ENCODE peak calls at places on chromosomes 13 and 19, in six cellular contexts. F, A, U, T, C and K are unnamed samples.
A peak's percentile ranks its signal among the peaks of the same experiment; 100 is the strongest.

GRCh38 chr19:12783226-12783848 is 7.9 kb upstream of the JUNB start:
- DNase-seq in F (peak; percentile 28), A (no peak), U (no peak), T (peak; percentile 86), C (peak; percentile 32), K (no peak)

GRCh38 chr13:33394294-33394932 is 108.9 kb upstream of the STARD13 start:
- DNase-seq in F (no peak), A (no peak), U (no peak), T (no peak), C (no peak), K (no peak)

GRCh38 chr13:98363326-98363725 is 186.3 kb upstream of the RNF113B start:
- DNase-seq in F (no peak), A (no peak), U (no peak), T (no peak), C (no peak), K (no peak)

GRCh38 chr19:932647-933552 is 7.1 kb downstream of the ARID3A start:
- DNase-seq in F (peak; percentile 80), A (no peak), U (peak; percentile 93), T (peak; percentile 100), C (peak; percentile 99), K (no peak)

GRCh38 chr13:42259515-42259914 is 12.4 kb upstream of the AKAP11 start:
- DNase-seq in F (no peak), A (no peak), U (no peak), T (no peak), C (peak; percentile 60), K (no peak)

GRCh38 chr19:39823693-39824092 is 10.3 kb downstream of the DYRK1B start:
- DNase-seq in F (no peak), A (no peak), U (no peak), T (peak; percentile 87), C (no peak), K (no peak)

GRCh38 chr19:10379880-10380310 is 477 bp downstream of the TYK2 start:
- DNase-seq in F (no peak), A (no peak), U (no peak), T (peak; percentile 72), C (peak; percentile 19), K (no peak)

GRCh38 chr13:90552702-90553101 is 794.8 kb upstream of the MIR17HG start:
- DNase-seq in F (no peak), A (no peak), U (no peak), T (no peak), C (no peak), K (no peak)

GRCh38 chr13:23865065-23865464 is 24.1 kb downstream of the MIPEP start:
- DNase-seq in F (no peak), A (no peak), U (no peak), T (no peak), C (no peak), K (no peak)

GRCh38 chr13:100461309-100462035 is 127.1 kb downstream of the GGACT start:
- DNase-seq in F (no peak), A (no peak), U (no peak), T (no peak), C (peak; percentile 11), K (no peak)

GRCh38 chr13:81609335-81609734 is 1268.4 kb upstream of the SPRY2 start:
- DNase-seq in F (no peak), A (no peak), U (no peak), T (no peak), C (no peak), K (no peak)

GRCh38 chr19:28350037-28350436 is 862.9 kb downstream of the UQCRFS1 start:
- DNase-seq in F (no peak), A (no peak), U (no peak), T (no peak), C (no peak), K (no peak)

GRCh38 chr13:44874886-44875630 is 114.2 kb downstream of the NUFIP1 start:
- DNase-seq in F (no peak), A (no peak), U (peak; percentile 52), T (no peak), C (peak; percentile 58), K (no peak)

GRCh38 chr13:46743191-46743590 is 53.8 kb downstream of the ESD start:
- DNase-seq in F (no peak), A (no peak), U (no peak), T (peak; percentile 34), C (peak; percentile 55), K (no peak)

GRCh38 chr19:48631254-48631653 is 5.9 kb downstream of the DBP start:
- DNase-seq in F (no peak), A (no peak), U (no peak), T (peak; percentile 89), C (no peak), K (no peak)

GRCh38 chr13:99495478-99496321 is 5.6 kb upstream of the TM9SF2 start:
- DNase-seq in F (no peak), A (no peak), U (no peak), T (no peak), C (no peak), K (no peak)

GRCh38 chr13:21069561-21070004 is 8.2 kb upstream of the LATS2 start:
- DNase-seq in F (peak; percentile 43), A (no peak), U (no peak), T (peak; percentile 93), C (peak; percentile 95), K (no peak)

GRCh38 chr13:35672611-35673010 is 196.1 kb upstream of the MAB21L1 start:
- DNase-seq in F (no peak), A (no peak), U (no peak), T (no peak), C (peak; percentile 69), K (no peak)

GRCh38 chr13:30128591-30128990 is 178.8 kb downstream of the KATNAL1 start:
- DNase-seq in F (no peak), A (no peak), U (no peak), T (no peak), C (no peak), K (no peak)

GRCh38 chr13:113087923-113088690 is 17.5 kb upstream of the F7 start:
- DNase-seq in F (no peak), A (no peak), U (no peak), T (no peak), C (no peak), K (no peak)

GRCh38 chr13:113077953-113078894 is 27.4 kb upstream of the F7 start:
- DNase-seq in F (no peak), A (no peak), U (no peak), T (no peak), C (no peak), K (no peak)

GRCh38 chr19:1455002-1455335 is 5.0 kb downstream of the APC2 start:
- DNase-seq in F (no peak), A (no peak), U (no peak), T (no peak), C (no peak), K (no peak)

GRCh38 chr19:31262673-31263308 is 86.4 kb downstream of the TSHZ3 start:
- DNase-seq in F (no peak), A (peak; percentile 21), U (peak; percentile 62), T (no peak), C (peak; percentile 39), K (no peak)

GRCh38 chr13:50236898-50237318 is 221.7 kb downstream of the KCNRG start:
- DNase-seq in F (no peak), A (no peak), U (no peak), T (peak; percentile 13), C (no peak), K (no peak)

GRCh38 chr19:52566588-52566987 is 3.5 kb upstream of the ZNF701 start:
- DNase-seq in F (no peak), A (no peak), U (no peak), T (no peak), C (peak; percentile 81), K (no peak)

GRCh38 chr19:29311391-29311790 is 98.4 kb upstream of the UQCRFS1 start:
- DNase-seq in F (no peak), A (no peak), U (no peak), T (no peak), C (no peak), K (no peak)

GRCh38 chr13:73224708-73225107 is 165.9 kb downstream of the KLF5 start:
- DNase-seq in F (no peak), A (no peak), U (no peak), T (no peak), C (no peak), K (no peak)

GRCh38 chr19:45351401-45351952 is 10.9 kb downstream of the KLC3 start:
- DNase-seq in F (no peak), A (no peak), U (no peak), T (peak; percentile 71), C (no peak), K (no peak)

GRCh38 chr13:32586022-32586900 is at the start of gene PDS5B:
- DNase-seq in F (peak; percentile 93), A (peak; percentile 98), U (peak; percentile 98), T (peak; percentile 99), C (peak; percentile 98), K (peak; percentile 94)

GRCh38 chr19:13505761-13506549 is at the start of gene CACNA1A:
- DNase-seq in F (no peak), A (peak; percentile 39), U (no peak), T (peak; percentile 90), C (peak; percentile 66), K (peak; percentile 13)

GRCh38 chr19:15332311-15332996 is at the start of gene BRD4:
- DNase-seq in F (peak; percentile 65), A (peak; percentile 87), U (peak; percentile 93), T (peak; percentile 99), C (peak; percentile 84), K (peak; percentile 65)

GRCh38 chr19:3618811-3619630 is 7.6 kb downstream of the CACTIN start:
- DNase-seq in F (peak; percentile 40), A (no peak), U (no peak), T (no peak), C (no peak), K (no peak)
- TF ChIP-seq CTCF in F (no peak), A (peak; percentile 48), U (no peak), T (no peak), C (no peak), K (no peak)

DNA sequence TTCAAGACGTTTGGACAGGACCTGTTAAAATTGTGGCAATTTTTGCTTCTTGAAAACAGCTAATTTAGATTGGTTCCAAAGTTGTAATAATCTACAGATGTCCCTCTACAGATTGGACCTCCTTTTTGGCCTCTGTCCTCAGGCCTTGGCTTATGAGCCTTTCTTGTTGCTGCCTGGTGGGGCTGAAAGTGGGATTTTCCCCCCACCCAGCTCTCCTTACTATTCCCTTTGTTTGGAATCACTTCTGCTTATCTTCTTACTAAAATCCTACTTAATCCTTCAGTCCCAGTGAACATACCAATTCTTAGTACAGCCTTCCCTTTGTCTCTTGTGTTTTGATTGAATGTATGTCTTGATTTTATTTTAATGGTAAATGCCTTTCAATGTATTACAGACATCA is 63.5 kb upstream of the TEX29 start:
- DNase-seq in F (no peak), A (no peak), U (no peak), T (no peak), C (no peak), K (no peak)
- TF ChIP-seq CTCF in F (no peak), A (no peak), U (no peak), T (no peak), C (no peak), K (no peak)

GRCh38 chr19:41795031-41795461 is 1.3 kb upstream of the CEACAM3 start:
- DNase-seq in F (no peak), A (no peak), U (no peak), T (no peak), C (peak; percentile 65), K (peak; percentile 27)
- TF ChIP-seq CTCF in F (peak; percentile 14), A (peak; percentile 65), U (no peak), T (peak; percentile 85), C (peak; percentile 79), K (peak; percentile 75)

DNA sequence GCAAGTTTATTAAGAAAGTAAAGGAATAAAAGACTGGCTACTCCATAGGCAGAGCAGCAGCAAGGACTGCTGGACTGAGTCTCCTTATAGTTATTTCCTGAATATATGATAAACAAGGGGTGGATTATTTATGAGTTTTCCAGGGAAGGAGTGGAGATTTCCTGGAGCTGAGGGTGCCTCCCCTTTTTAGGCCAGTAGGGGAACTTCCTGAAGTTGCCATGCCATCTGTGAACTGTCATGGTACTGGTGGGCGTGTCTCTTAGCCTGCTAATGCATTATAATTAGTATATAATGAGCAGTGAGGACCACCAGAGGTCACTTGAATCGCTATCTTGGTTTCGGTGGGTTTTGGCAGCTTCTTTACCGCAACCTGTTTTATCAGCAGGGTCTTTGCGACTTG is 13.5 kb downstream of the ZSCAN5A start:
- DNase-seq in F (no peak), A (no peak), U (no peak), T (no peak), C (no peak), K (no peak)
- TF ChIP-seq CTCF in F (no peak), A (peak; percentile 35), U (no peak), T (no peak), C (no peak), K (peak; percentile 21)